ENCODE peak calls at places on chromosomes 12 and 14, in eight cellular contexts. One of them, this sample, is unnamed. For H3K27me3, the result is how much of the 10 kb centered on the place peaks cover.

GRCh38 chr12:120474092-120474960 is 4.8 kb upstream of the SRSF9 start:
- DNase-seq in IMR-90: peak
- DNase-seq in cardiac muscle cell: peak
- DNase-seq in psoas muscle: no peak
- DNase-seq in right atrium auricular region: no peak
- DNase-seq in tibial nerve: no peak
- DNase-seq in stomach: no peak
- DNase-seq in GM06990: no peak
- DNase-seq in this sample: peak

GRCh38 chr12:112322882-112323547 is 59.2 kb downstream of the HECTD4 start:
- DNase-seq in IMR-90: no peak
- DNase-seq in cardiac muscle cell: no peak
- DNase-seq in psoas muscle: no peak
- DNase-seq in right atrium auricular region: no peak
- DNase-seq in tibial nerve: no peak
- DNase-seq in stomach: no peak
- DNase-seq in GM06990: no peak
- DNase-seq in this sample: no peak

GRCh38 chr12:123149088-123149827 is 1.6 kb downstream of the PITPNM2 start:
- DNase-seq in IMR-90: no peak
- DNase-seq in cardiac muscle cell: peak
- DNase-seq in psoas muscle: no peak
- DNase-seq in right atrium auricular region: no peak
- DNase-seq in tibial nerve: no peak
- DNase-seq in stomach: no peak
- DNase-seq in GM06990: no peak
- DNase-seq in this sample: no peak

GRCh38 chr14:24013654-24014514 is 25.2 kb downstream of the DHRS4L2 start:
- DNase-seq in IMR-90: peak
- DNase-seq in cardiac muscle cell: peak
- DNase-seq in psoas muscle: no peak
- DNase-seq in right atrium auricular region: no peak
- DNase-seq in tibial nerve: no peak
- DNase-seq in stomach: peak
- DNase-seq in GM06990: no peak
- DNase-seq in this sample: peak

GRCh38 chr14:41785696-41786095 is 179.0 kb downstream of the LRFN5 start:
- DNase-seq in IMR-90: no peak
- DNase-seq in cardiac muscle cell: peak
- DNase-seq in psoas muscle: no peak
- DNase-seq in right atrium auricular region: no peak
- DNase-seq in tibial nerve: no peak
- DNase-seq in stomach: no peak
- DNase-seq in GM06990: no peak
- DNase-seq in this sample: no peak

GRCh38 chr14:35986219-35986573 is 160.1 kb downstream of the BRMS1L start:
- DNase-seq in IMR-90: no peak
- DNase-seq in cardiac muscle cell: no peak
- DNase-seq in psoas muscle: no peak
- DNase-seq in right atrium auricular region: no peak
- DNase-seq in tibial nerve: no peak
- DNase-seq in stomach: no peak
- DNase-seq in GM06990: no peak
- DNase-seq in this sample: no peak

GRCh38 chr14:24151404-24152080 is 4.2 kb downstream of the RNF31 start:
- DNase-seq in IMR-90: no peak
- DNase-seq in cardiac muscle cell: no peak
- DNase-seq in psoas muscle: no peak
- DNase-seq in right atrium auricular region: no peak
- DNase-seq in tibial nerve: no peak
- DNase-seq in stomach: no peak
- DNase-seq in GM06990: no peak
- DNase-seq in this sample: no peak

GRCh38 chr12:127083028-127083949 is 1183.7 kb upstream of the TMEM132C start:
- DNase-seq in IMR-90: peak
- DNase-seq in cardiac muscle cell: peak
- DNase-seq in psoas muscle: no peak
- DNase-seq in right atrium auricular region: no peak
- DNase-seq in tibial nerve: no peak
- DNase-seq in stomach: no peak
- DNase-seq in GM06990: peak
- DNase-seq in this sample: peak

GRCh38 chr14:78697341-78697740 is 527.2 kb downstream of the NRXN3 start:
- DNase-seq in IMR-90: peak
- DNase-seq in cardiac muscle cell: peak
- DNase-seq in psoas muscle: no peak
- DNase-seq in right atrium auricular region: no peak
- DNase-seq in tibial nerve: no peak
- DNase-seq in stomach: no peak
- DNase-seq in GM06990: no peak
- DNase-seq in this sample: no peak

GRCh38 chr12:111390894-111391293 is 14.8 kb upstream of the SH2B3 start:
- DNase-seq in IMR-90: no peak
- DNase-seq in cardiac muscle cell: no peak
- DNase-seq in psoas muscle: no peak
- DNase-seq in right atrium auricular region: no peak
- DNase-seq in tibial nerve: no peak
- DNase-seq in stomach: no peak
- DNase-seq in GM06990: no peak
- DNase-seq in this sample: no peak

GRCh38 chr12:54352022-54352531 is 12.2 kb downstream of the GPR84 start:
- DNase-seq in IMR-90: peak
- DNase-seq in cardiac muscle cell: peak
- DNase-seq in psoas muscle: peak
- DNase-seq in right atrium auricular region: no peak
- DNase-seq in tibial nerve: no peak
- DNase-seq in stomach: peak
- DNase-seq in GM06990: peak
- DNase-seq in this sample: no peak

GRCh38 chr14:30005114-30005698 is 77.6 kb upstream of the PRKD1 start:
- DNase-seq in IMR-90: peak
- DNase-seq in cardiac muscle cell: peak
- DNase-seq in psoas muscle: no peak
- DNase-seq in right atrium auricular region: no peak
- DNase-seq in tibial nerve: no peak
- DNase-seq in stomach: no peak
- DNase-seq in GM06990: no peak
- DNase-seq in this sample: peak

GRCh38 chr12:122949816-122950215 is 16.4 kb downstream of the ABCB9 start:
- DNase-seq in IMR-90: no peak
- DNase-seq in cardiac muscle cell: no peak
- DNase-seq in psoas muscle: no peak
- DNase-seq in right atrium auricular region: no peak
- DNase-seq in tibial nerve: no peak
- DNase-seq in stomach: no peak
- DNase-seq in GM06990: no peak
- DNase-seq in this sample: no peak

GRCh38 chr12:54624316-54625279 is 10.1 kb downstream of the LACRT start:
- DNase-seq in IMR-90: no peak
- DNase-seq in cardiac muscle cell: peak
- DNase-seq in psoas muscle: no peak
- DNase-seq in right atrium auricular region: no peak
- DNase-seq in tibial nerve: no peak
- DNase-seq in stomach: no peak
- DNase-seq in GM06990: no peak
- DNase-seq in this sample: no peak

DNA sequence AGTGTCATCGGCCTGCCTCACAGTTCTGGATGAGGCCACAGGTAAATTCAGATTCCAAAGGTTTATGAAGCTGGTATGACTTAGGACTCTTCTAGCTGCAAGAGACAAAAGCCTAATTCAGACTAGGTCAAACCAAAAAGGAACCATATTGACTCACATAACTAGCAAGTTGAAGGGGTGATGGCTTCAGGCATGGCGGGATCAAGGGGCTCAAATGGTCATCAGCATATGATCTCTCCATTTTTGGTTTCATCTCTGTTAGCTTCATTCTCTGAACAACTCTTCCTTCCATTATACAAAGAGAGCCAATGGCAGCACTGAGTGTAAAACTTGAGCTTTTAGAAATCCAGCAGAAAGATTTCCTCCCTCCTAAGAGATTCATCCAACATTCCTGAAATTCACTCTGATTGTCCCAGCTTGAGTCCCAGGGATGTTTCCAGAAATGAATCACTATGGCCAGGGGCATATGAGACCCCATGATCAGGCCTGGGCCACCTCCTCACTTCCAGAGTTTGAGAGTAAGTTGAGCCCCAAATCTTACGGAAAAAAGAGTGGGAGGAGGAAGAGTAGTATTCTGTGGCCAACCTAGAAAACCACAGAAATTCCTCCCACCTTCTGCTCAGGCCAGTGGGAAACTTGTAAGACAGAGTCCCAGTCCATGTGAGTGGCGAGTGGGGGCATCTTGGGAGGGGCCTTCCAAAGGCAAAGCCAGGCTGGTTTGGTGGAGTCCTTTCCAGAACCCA is 2.0 kb upstream of the MAP1LC3B2 start:
- DNase-seq in IMR-90: peak
- DNase-seq in cardiac muscle cell: peak
- DNase-seq in psoas muscle: no peak
- DNase-seq in right atrium auricular region: no peak
- DNase-seq in tibial nerve: no peak
- DNase-seq in stomach: no peak
- DNase-seq in GM06990: no peak
- DNase-seq in this sample: no peak
- H3K4me3 ChIP-seq in IMR-90: no peak
- H3K4me3 ChIP-seq in cardiac muscle cell: no peak
- H3K4me3 ChIP-seq in psoas muscle: no peak
- H3K4me3 ChIP-seq in right atrium auricular region: no peak
- H3K4me3 ChIP-seq in tibial nerve: no peak
- H3K4me3 ChIP-seq in stomach: no peak
- H3K4me3 ChIP-seq in GM06990: no peak
- H3K4me3 ChIP-seq in this sample: no peak

DNA sequence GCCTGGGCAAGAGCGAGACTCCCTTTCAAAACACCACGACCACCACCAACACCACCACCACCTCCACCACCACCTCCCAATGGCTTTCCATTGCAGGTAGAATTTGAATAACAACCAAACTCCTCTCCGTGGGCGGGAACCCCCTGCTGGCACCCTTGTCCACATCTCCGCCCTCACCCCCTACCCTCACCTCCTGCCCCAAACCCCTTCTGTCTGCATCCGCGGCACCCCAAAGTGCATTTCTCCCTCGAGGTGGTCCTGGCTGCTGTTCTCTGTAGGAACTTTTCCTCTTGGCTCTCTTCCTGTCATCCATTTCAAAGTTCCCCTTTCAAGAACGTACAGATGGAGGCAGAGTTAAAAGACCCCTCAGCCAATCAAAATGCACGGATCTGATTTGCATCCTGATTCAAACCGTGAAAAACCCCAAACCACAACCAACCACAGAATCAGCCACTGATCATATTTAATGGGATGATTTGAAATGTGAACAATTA is 3.8 kb downstream of the SDSL start:
- DNase-seq in IMR-90: no peak
- DNase-seq in cardiac muscle cell: no peak
- DNase-seq in psoas muscle: no peak
- DNase-seq in right atrium auricular region: no peak
- DNase-seq in tibial nerve: no peak
- DNase-seq in stomach: no peak
- DNase-seq in GM06990: peak
- DNase-seq in this sample: no peak
- TF ChIP-seq CTCF in IMR-90: no peak
- TF ChIP-seq CTCF in cardiac muscle cell: no peak
- TF ChIP-seq CTCF in psoas muscle: no peak
- TF ChIP-seq CTCF in right atrium auricular region: no peak
- TF ChIP-seq CTCF in tibial nerve: no peak
- TF ChIP-seq CTCF in stomach: no peak
- TF ChIP-seq CTCF in GM06990: no peak
- TF ChIP-seq CTCF in this sample: no peak

GRCh38 chr14:37595809-37596595 is 573 bp downstream of the TTC6 start:
- DNase-seq in IMR-90: peak
- DNase-seq in cardiac muscle cell: no peak
- DNase-seq in psoas muscle: no peak
- DNase-seq in right atrium auricular region: no peak
- DNase-seq in tibial nerve: no peak
- DNase-seq in stomach: peak
- DNase-seq in GM06990: no peak
- DNase-seq in this sample: no peak
- H3K27me3 ChIP-seq in IMR-90: half or more
- H3K27me3 ChIP-seq in cardiac muscle cell: half or more
- H3K27me3 ChIP-seq in psoas muscle: half or more
- H3K27me3 ChIP-seq in right atrium auricular region: half or more
- H3K27me3 ChIP-seq in tibial nerve: half or more
- H3K27me3 ChIP-seq in stomach: half or more
- H3K27me3 ChIP-seq in GM06990: under half
- H3K27me3 ChIP-seq in this sample: half or more

GRCh38 chr12:32534698-32535097 is 135.3 kb downstream of the FGD4 start:
- DNase-seq in IMR-90: no peak
- DNase-seq in cardiac muscle cell: no peak
- DNase-seq in psoas muscle: no peak
- DNase-seq in right atrium auricular region: no peak
- DNase-seq in tibial nerve: no peak
- DNase-seq in stomach: no peak
- DNase-seq in GM06990: no peak
- DNase-seq in this sample: no peak

GRCh38 chr12:32536000-32536345 is 136.6 kb downstream of the FGD4 start:
- DNase-seq in IMR-90: no peak
- DNase-seq in cardiac muscle cell: no peak
- DNase-seq in psoas muscle: no peak
- DNase-seq in right atrium auricular region: no peak
- DNase-seq in tibial nerve: no peak
- DNase-seq in stomach: no peak
- DNase-seq in GM06990: no peak
- DNase-seq in this sample: no peak

GRCh38 chr12:32532951-32533350 is 133.6 kb downstream of the FGD4 start:
- DNase-seq in IMR-90: no peak
- DNase-seq in cardiac muscle cell: no peak
- DNase-seq in psoas muscle: no peak
- DNase-seq in right atrium auricular region: no peak
- DNase-seq in tibial nerve: no peak
- DNase-seq in stomach: no peak
- DNase-seq in GM06990: no peak
- DNase-seq in this sample: no peak

GRCh38 chr12:32533971-32534590 is 134.7 kb downstream of the FGD4 start:
- DNase-seq in IMR-90: peak
- DNase-seq in cardiac muscle cell: peak
- DNase-seq in psoas muscle: peak
- DNase-seq in right atrium auricular region: peak
- DNase-seq in tibial nerve: peak
- DNase-seq in stomach: peak
- DNase-seq in GM06990: no peak
- DNase-seq in this sample: peak

DNA sequence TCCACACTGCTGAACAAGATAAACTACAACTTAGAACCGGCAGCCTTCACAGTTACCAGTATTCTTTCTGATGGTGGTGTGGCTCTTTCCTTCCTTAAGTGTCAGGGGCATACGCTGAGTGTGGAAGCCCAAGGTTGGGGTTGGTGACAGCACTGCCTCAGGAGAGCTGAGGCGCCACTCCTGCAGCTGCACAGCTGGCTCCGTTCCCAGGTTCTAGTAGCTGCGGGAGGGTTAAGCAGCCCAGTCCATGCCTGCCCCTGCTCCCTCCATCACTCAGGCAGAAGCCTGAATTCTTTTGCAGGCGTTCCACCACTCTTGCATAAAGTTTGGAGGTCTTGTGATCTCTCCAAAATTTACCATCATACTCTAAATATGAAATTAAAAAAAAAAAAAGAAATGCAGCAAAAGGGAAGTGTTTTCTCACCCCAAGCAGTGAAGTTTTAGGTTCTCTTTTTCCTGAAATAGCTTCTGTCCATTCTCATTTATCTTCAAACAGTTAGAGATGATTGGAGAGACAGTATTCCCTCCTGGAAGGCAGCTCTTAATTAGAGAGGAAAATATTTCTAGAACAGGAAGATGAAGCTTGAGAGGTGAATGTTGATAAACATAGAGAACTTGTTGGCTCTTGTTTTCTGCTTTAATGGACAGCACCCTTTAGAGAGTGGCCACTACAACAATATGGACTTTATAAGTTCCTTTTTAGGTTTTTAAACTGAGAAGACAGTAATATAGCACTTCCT is 136.1 kb downstream of the FGD4 start:
- DNase-seq in IMR-90: peak
- DNase-seq in cardiac muscle cell: peak
- DNase-seq in psoas muscle: peak
- DNase-seq in right atrium auricular region: peak
- DNase-seq in tibial nerve: peak
- DNase-seq in stomach: peak
- DNase-seq in GM06990: no peak
- DNase-seq in this sample: no peak
- H3K4me3 ChIP-seq in IMR-90: peak
- H3K4me3 ChIP-seq in cardiac muscle cell: no peak
- H3K4me3 ChIP-seq in psoas muscle: peak
- H3K4me3 ChIP-seq in right atrium auricular region: peak
- H3K4me3 ChIP-seq in tibial nerve: peak
- H3K4me3 ChIP-seq in stomach: peak
- H3K4me3 ChIP-seq in GM06990: no peak
- H3K4me3 ChIP-seq in this sample: peak